ENCODE peak calls at places on chromosomes 13 and 19, in six cellular contexts. E is progenitor cell of endocrine pancreas; T is Panc1; X is psoas muscle; Z is activated CD4-positive, alpha-beta T cell treated with anti-CD3 and anti-CD28 coated beads, Interleukin-2, amount 50 U/mL, for 4 hours; C is NCI-H1930. J is an unnamed sample.

GRCh38 chr13:30110301-30111070 is 196.9 kb downstream of the KATNAL1 start:
- DNase-seq in E (no peak), T (no peak), X (no peak), Z (no peak), C (no peak), J (no peak)

GRCh38 chr19:53328967-53329366 is 4.6 kb upstream of the ZNF845 start:
- DNase-seq in E (no peak), T (no peak), X (peak), Z (no peak), C (peak), J (peak)

GRCh38 chr13:111908391-111908790 is 158.6 kb upstream of the SOX1 start:
- DNase-seq in E (peak), T (no peak), X (no peak), Z (no peak), C (no peak), J (no peak)

GRCh38 chr19:49639401-49640112 is 386 bp downstream of the RRAS start:
- DNase-seq in E (no peak), T (no peak), X (no peak), Z (no peak), C (no peak), J (no peak)

GRCh38 chr13:95603887-95604533 is 40.5 kb downstream of the DZIP1 start:
- DNase-seq in E (no peak), T (no peak), X (no peak), Z (no peak), C (no peak), J (no peak)

GRCh38 chr13:95480131-95480545 is 72.4 kb upstream of the CLDN10 start:
- DNase-seq in E (no peak), T (no peak), X (peak), Z (no peak), C (no peak), J (no peak)

GRCh38 chr19:58559275-58560006 is 1.0 kb upstream of the UBE2M start:
- DNase-seq in E (peak), T (peak), X (peak), Z (no peak), C (no peak), J (peak)

GRCh38 chr19:7732045-7732444 is at the start of gene CLEC4G:
- DNase-seq in E (no peak), T (no peak), X (no peak), Z (no peak), C (no peak), J (no peak)

GRCh38 chr13:28501547-28501946 is 6.6 kb upstream of the FLT1 start:
- DNase-seq in E (no peak), T (no peak), X (no peak), Z (no peak), C (no peak), J (no peak)

GRCh38 chr13:103315701-103316100 is 249.5 kb upstream of the SLC10A2 start:
- DNase-seq in E (no peak), T (no peak), X (no peak), Z (no peak), C (no peak), J (no peak)

GRCh38 chr13:101523732-101524131 is 71.3 kb downstream of the ITGBL1 start:
- DNase-seq in E (no peak), T (no peak), X (peak), Z (no peak), C (no peak), J (no peak)

GRCh38 chr13:19927117-19927734 is 31.3 kb upstream of the ZMYM2 start:
- DNase-seq in E (no peak), T (peak), X (no peak), Z (no peak), C (peak), J (no peak)

GRCh38 chr19:55454787-55455243 is 6.6 kb downstream of the ISOC2 start:
- DNase-seq in E (no peak), T (no peak), X (no peak), Z (peak), C (peak), J (no peak)

GRCh38 chr19:16581145-16581970 is 9.1 kb upstream of the SLC35E1 start:
- DNase-seq in E (no peak), T (no peak), X (peak), Z (no peak), C (no peak), J (no peak)

J was measured in NT2/D1.